ENCODE peak calls at places on chromosomes 13 and 19, in six cellular contexts. K, I, X, Q, C and Z are unnamed samples.

GRCh38 chr13:24625870-24626419 is 54.3 kb upstream of the ATP12A start:
- DNase-seq in K (no peak), I (no peak), X (no peak), Q (peak; percentile 44), C (no peak), Z (no peak)

GRCh38 chr19:281156-281853 is 9.9 kb downstream of the PLPP2 start:
- DNase-seq in K (no peak), I (no peak), X (no peak), Q (no peak), C (no peak), Z (no peak)

GRCh38 chr13:113740661-113741060 is 18.4 kb upstream of the TMEM255B start:
- DNase-seq in K (no peak), I (no peak), X (peak; percentile 42), Q (no peak), C (peak; percentile 22), Z (no peak)

GRCh38 chr13:113637262-113638160 is 20.5 kb downstream of the ATP4B start:
- DNase-seq in K (no peak), I (no peak), X (no peak), Q (no peak), C (peak; percentile 36), Z (peak; percentile 7)

GRCh38 chr19:17530586-17530985 is 19.1 kb downstream of the PGLS start:
- DNase-seq in K (no peak), I (no peak), X (no peak), Q (no peak), C (no peak), Z (peak; percentile 53)

GRCh38 chr19:32816555-32817099 is 52.9 kb downstream of the SLC7A9 start:
- DNase-seq in K (no peak), I (no peak), X (no peak), Q (no peak), C (no peak), Z (no peak)

GRCh38 chr19:16330368-16330801 is 5.8 kb downstream of the KLF2 start:
- DNase-seq in K (peak; percentile 69), I (no peak), X (peak; percentile 85), Q (peak; percentile 67), C (peak; percentile 84), Z (no peak)

GRCh38 chr19:45440873-45441654 is 17.3 kb upstream of the ERCC1 start:
- DNase-seq in K (peak; percentile 58), I (no peak), X (no peak), Q (no peak), C (no peak), Z (peak; percentile 51)

GRCh38 chr13:59883885-59884284 is 279.8 kb downstream of the DIAPH3 start:
- DNase-seq in K (no peak), I (no peak), X (no peak), Q (no peak), C (no peak), Z (no peak)

GRCh38 chr19:3808420-3809143 is 22.4 kb upstream of the MATK start:
- DNase-seq in K (no peak), I (no peak), X (peak; percentile 68), Q (no peak), C (no peak), Z (no peak)

GRCh38 chr13:41900918-41901317 is 60.0 kb downstream of the VWA8 start:
- DNase-seq in K (no peak), I (no peak), X (no peak), Q (no peak), C (no peak), Z (no peak)

GRCh38 chr19:7994114-7994513 is 11.3 kb downstream of the ELAVL1 start:
- DNase-seq in K (no peak), I (no peak), X (no peak), Q (peak; percentile 27), C (no peak), Z (no peak)
- H3K27ac ChIP-seq in K (peak overlapping the region; percentile 62), I (no peak overlapping the region), X (no peak overlapping the region), Q (no peak overlapping the region), C (no peak overlapping the region), Z (no peak overlapping the region)

GRCh38 chr19:53068834-53069233 is 24.3 kb downstream of the ERVV-2 start:
- DNase-seq in K (no peak), I (no peak), X (no peak), Q (no peak), C (no peak), Z (no peak)
- H3K9me3 ChIP-seq in K (peaks cover 6% of the 10 kb centered on the region), I (peaks cover 69% of the 10 kb centered on the region), X (peaks cover 76% of the 10 kb centered on the region), Q (peaks cover 23% of the 10 kb centered on the region), C (peaks cover 30% of the 10 kb centered on the region), Z (peaks cover 15% of the 10 kb centered on the region)

GRCh38 chr19:12272980-12273901 is 21.4 kb downstream of the ZNF44 start:
- DNase-seq in K (no peak), I (no peak), X (no peak), Q (no peak), C (no peak), Z (no peak)
- H3K4me3 ChIP-seq in K (no peak overlapping the region), I (no peak overlapping the region), X (no peak overlapping the region), Q (no peak overlapping the region), C (peak overlapping the region; percentile 11), Z (no peak overlapping the region)

GRCh38 chr19:36049080-36049698 is 4.9 kb downstream of the THAP8 start:
- DNase-seq in K (no peak), I (no peak), X (no peak), Q (no peak), C (no peak), Z (no peak)

GRCh38 chr19:36051236-36051635 is 2.8 kb downstream of the THAP8 start:
- DNase-seq in K (no peak), I (no peak), X (no peak), Q (peak; percentile 40), C (no peak), Z (peak; percentile 69)

GRCh38 chr19:36054119-36054732 is at the start of gene THAP8:
- DNase-seq in K (peak; percentile 100), I (peak; percentile 99), X (peak; percentile 100), Q (peak; percentile 99), C (peak; percentile 100), Z (peak; percentile 99)

GRCh38 chr19:36054733-36055686 is at the start of gene WDR62:
- DNase-seq in K (peak; percentile 94), I (peak; percentile 67), X (peak; percentile 97), Q (peak; percentile 96), C (peak; percentile 97), Z (peak; percentile 94)

DNA sequence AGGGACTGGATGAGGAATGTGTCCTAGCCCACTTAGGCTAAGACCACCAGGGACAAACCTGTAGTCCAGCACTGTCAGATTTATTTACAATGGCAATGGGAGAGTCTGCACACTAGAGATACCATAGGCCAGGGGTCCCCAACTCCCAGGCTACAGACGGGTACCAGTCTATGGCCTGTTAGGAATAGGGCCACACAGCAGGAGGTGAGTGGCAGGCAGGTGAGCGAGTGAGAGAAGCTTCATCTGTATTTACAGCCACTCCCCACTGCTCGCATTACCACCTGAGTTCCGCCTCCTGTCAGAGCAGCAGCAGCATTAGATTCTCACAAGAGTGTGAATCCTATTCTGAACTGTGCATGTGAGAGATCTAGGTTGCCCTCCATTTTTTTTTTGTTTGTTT is 2.4 kb downstream of the THAP8 start:
- DNase-seq in K (no peak), I (no peak), X (no peak), Q (no peak), C (no peak), Z (no peak)
- H3K27ac ChIP-seq in K (no peak overlapping the region), I (no peak overlapping the region), X (no peak overlapping the region), Q (no peak overlapping the region), C (no peak overlapping the region), Z (no peak overlapping the region)